ENCODE peak calls at places on chromosomes 16 and 17, in nine cellular contexts. U, O, T, J, V, X, Y, L and R are unnamed samples.

GRCh38 chr17:77613181-77613580 is 345.3 kb upstream of the TNRC6C start:
- DNase-seq in Y (no peak), L (no peak), X (no peak), U (no peak), T (no peak), V (no peak), J (no peak), O (no peak), R (no peak)

GRCh38 chr17:78618264-78619066 is 41.3 kb upstream of the DNAH17 start:
- DNase-seq in O (no peak), J (peak), T (peak), V (no peak), U (no peak), X (no peak), L (no peak), Y (no peak), R (no peak)

GRCh38 chr16:87077750-87078127 is 239.5 kb downstream of the C16orf95 start:
- DNase-seq in V (no peak), J (no peak), Y (no peak), O (no peak), U (no peak), X (no peak), T (no peak), L (no peak), R (no peak)

GRCh38 chr16:14564881-14565687 is 65.0 kb downstream of the PARN start:
- DNase-seq in L (no peak), T (no peak), V (peak), J (no peak), O (peak), Y (peak), U (no peak), X (no peak), R (no peak)

GRCh38 chr17:79154446-79154845 is 79.8 kb downstream of the ENGASE start:
- DNase-seq in U (peak), T (no peak), J (peak), V (no peak), Y (no peak), L (no peak), O (no peak), X (peak), R (no peak)

GRCh38 chr16:30721606-30722005 is 22.6 kb downstream of the SRCAP start:
- DNase-seq in V (peak), O (no peak), Y (no peak), L (no peak), T (no peak), U (no peak), J (no peak), X (no peak), R (no peak)

GRCh38 chr17:77810536-77810935 is 148.0 kb upstream of the TNRC6C start:
- DNase-seq in Y (no peak), J (peak), L (no peak), T (no peak), X (no peak), U (no peak), V (peak), O (no peak), R (no peak)

GRCh38 chr17:1779571-1780074 is 17.8 kb downstream of the SERPINF1 start:
- DNase-seq in X (peak), Y (no peak), U (no peak), L (no peak), J (peak), V (peak), T (no peak), O (peak), R (no peak)

GRCh38 chr17:57531648-57532486 is 213.2 kb downstream of the CCDC182 start:
- DNase-seq in Y (no peak), T (no peak), X (no peak), L (no peak), J (no peak), U (no peak), O (no peak), V (no peak), R (no peak)

GRCh38 chr16:87541882-87542234 is 49.0 kb upstream of the ZCCHC14 start:
- DNase-seq in U (no peak), Y (no peak), T (no peak), X (no peak), J (peak), V (no peak), O (no peak), L (no peak), R (peak)

GRCh38 chr17:7405413-7405881 is 1.6 kb upstream of the TMEM256 start:
- DNase-seq in X (no peak), J (no peak), L (peak), U (no peak), Y (no peak), V (no peak), T (no peak), O (peak), R (no peak)

GRCh38 chr16:49019081-49019633 is 262.5 kb downstream of the CBLN1 start:
- DNase-seq in T (no peak), V (peak), L (peak), Y (no peak), O (no peak), J (no peak), U (no peak), X (no peak), R (no peak)

GRCh38 chr16:78297066-78297666 is 197.7 kb downstream of the WWOX start:
- DNase-seq in X (no peak), Y (no peak), J (no peak), U (no peak), T (no peak), L (no peak), V (no peak), O (peak), R (no peak)

GRCh38 chr17:61486135-61487120 is 34.2 kb downstream of the TBX4 start:
- DNase-seq in O (no peak), V (no peak), U (no peak), X (peak), Y (no peak), T (no peak), L (peak), J (no peak), R (no peak)

GRCh38 chr17:61862105-61862574 is 1.2 kb downstream of the BRIP1 start:
- DNase-seq in L (no peak), T (no peak), V (peak), J (no peak), U (no peak), Y (no peak), X (no peak), O (no peak), R (no peak)

GRCh38 chr16:85329059-85329812 is 217.0 kb upstream of the CIBAR2 start:
- DNase-seq in O (peak), V (peak), X (peak), Y (no peak), J (no peak), L (peak), T (peak), U (no peak), R (no peak)

GRCh38 chr17:52524238-52524637 is 365.7 kb upstream of the CA10 start:
- DNase-seq in Y (no peak), V (no peak), L (no peak), X (no peak), U (no peak), J (no peak), O (no peak), T (no peak), R (no peak)

GRCh38 chr17:14471052-14471451 is 170.2 kb downstream of the HS3ST3B1 start:
- DNase-seq in L (no peak), T (no peak), X (no peak), V (peak), U (no peak), J (no peak), O (peak), Y (peak), R (no peak)

GRCh38 chr17:82213251-82214011 is 789 bp upstream of the CCDC57 start:
- DNase-seq in T (peak), L (peak), Y (peak), O (peak), V (peak), J (no peak), X (no peak), U (no peak), R (peak)

GRCh38 chr17:64202683-64203430 is 60.2 kb downstream of the TEX2 start:
- DNase-seq in J (no peak), V (peak), Y (no peak), L (peak), U (no peak), O (no peak), X (no peak), T (no peak), R (no peak)

DNA sequence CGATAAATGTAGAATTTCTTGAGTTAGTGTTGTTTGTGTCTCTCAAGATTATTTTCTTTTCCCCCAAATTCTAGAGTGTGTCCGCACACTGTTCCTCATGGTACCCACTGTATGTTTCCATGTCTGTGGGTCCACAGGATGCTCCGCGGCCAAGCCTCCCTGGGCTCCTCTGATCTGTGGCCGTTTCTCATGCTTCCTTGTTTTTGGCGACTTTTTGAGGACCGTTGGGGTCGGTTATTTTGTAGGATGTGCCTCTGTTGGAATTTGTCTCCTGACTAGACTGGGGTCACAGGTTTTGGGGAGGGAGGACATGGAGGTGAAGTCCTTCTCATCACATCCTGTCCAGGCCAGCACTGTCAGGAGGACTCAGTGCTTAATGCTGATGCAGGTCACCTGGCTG is 140.0 kb downstream of the LAT start:
- DNase-seq in V (no peak), Y (no peak), T (no peak), U (no peak), O (no peak), L (no peak), J (no peak), X (no peak), R (no peak)
- H3K27ac ChIP-seq in V (no peak), Y (no peak), T (no peak), U (no peak), O (no peak), L (no peak), J (no peak), X (no peak), R (no peak)

DNA sequence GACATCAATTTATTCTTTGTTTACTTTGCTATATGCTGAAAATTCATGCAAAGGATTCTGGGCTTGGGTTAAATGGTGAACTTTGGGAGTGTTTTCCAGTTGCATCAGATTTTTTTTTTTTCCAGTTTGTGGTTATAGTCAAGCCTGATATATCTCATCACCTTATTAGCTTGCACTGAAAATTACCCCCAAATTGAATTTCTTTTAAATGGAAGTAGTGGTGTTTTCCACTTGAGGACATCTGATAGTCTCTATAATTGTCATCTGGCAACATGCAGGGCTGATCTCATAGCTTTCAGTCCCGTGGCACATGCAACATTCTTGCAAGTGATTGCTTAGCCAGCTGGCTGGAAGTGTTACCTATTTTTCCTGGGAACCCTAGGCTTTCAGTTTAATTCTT is 4.7 kb upstream of the KRTAP3-1 start:
- DNase-seq in J (no peak), Y (no peak), L (no peak), O (peak), V (peak), T (no peak), U (no peak), X (no peak), R (no peak)
- H3K27ac ChIP-seq in J (no peak), Y (no peak), L (no peak), O (no peak), V (no peak), T (no peak), U (no peak), X (no peak), R (no peak)

GRCh38 chr17:17117923-17118322 is 75.7 kb downstream of the MPRIP start:
- DNase-seq in J (peak), Y (no peak), X (no peak), T (no peak), U (no peak), L (no peak), V (no peak), O (no peak), R (no peak)
- H3K27ac ChIP-seq in J (peak), Y (no peak), X (peak), T (no peak), U (no peak), L (no peak), V (no peak), O (no peak), R (peak)

GRCh38 chr17:39365252-39365651 is 36.2 kb downstream of the FBXL20 start:
- DNase-seq in L (no peak), T (no peak), X (no peak), V (peak), Y (no peak), J (no peak), O (no peak), U (no peak), R (no peak)
- H3K27ac ChIP-seq in L (no peak), T (no peak), X (peak), V (no peak), Y (no peak), J (peak), O (peak), U (peak), R (no peak)

GRCh38 chr17:3911271-3912053 is 4.8 kb downstream of the P2RX1 start:
- DNase-seq in Y (no peak), V (no peak), X (no peak), O (no peak), L (no peak), T (no peak), U (no peak), J (peak), R (peak)
- H3K27ac ChIP-seq in Y (no peak), V (no peak), X (no peak), O (no peak), L (no peak), T (peak), U (no peak), J (no peak), R (no peak)

DNA sequence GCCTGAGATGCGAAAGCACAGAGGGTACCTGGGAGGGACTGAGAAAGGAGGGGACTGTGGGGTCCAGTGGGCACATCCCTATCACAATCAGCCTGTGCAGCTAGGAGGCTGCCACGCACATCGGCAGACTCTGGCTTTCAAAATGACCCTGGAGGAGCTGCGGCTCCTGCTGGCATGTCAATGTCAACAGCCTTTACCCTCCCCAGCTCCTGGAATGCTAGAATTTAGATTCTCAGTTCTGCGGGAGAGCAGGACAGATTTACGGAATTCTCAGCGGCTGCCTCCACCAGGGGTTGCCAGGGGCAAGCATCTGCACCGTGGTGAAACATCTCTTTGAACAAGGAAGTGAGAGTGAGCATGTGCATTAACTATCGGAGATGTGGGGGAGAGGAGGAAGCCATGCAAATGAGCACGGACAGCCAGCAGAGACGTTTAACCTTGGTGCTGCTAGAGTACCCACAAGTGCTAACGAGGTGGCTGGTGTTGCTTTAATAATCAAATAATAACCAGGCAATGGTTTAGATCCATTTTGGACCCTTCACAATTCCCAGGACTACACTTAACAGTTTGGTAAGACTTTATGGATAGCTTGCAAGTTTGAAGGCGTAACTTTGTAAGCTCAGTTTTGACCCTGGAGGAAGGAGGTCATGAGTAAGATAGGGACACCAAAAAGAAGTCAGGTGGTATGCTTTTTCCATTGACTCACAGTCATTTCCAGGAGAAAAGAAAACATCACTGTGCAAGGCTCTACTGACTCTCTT is 54.1 kb downstream of the XYLT1 start:
- DNase-seq in V (peak), Y (no peak), J (peak), L (no peak), T (no peak), X (no peak), U (peak), O (peak), R (peak)
- H3K27ac ChIP-seq in V (no peak), Y (no peak), J (no peak), L (no peak), T (peak), X (peak), U (peak), O (no peak), R (peak)

DNA sequence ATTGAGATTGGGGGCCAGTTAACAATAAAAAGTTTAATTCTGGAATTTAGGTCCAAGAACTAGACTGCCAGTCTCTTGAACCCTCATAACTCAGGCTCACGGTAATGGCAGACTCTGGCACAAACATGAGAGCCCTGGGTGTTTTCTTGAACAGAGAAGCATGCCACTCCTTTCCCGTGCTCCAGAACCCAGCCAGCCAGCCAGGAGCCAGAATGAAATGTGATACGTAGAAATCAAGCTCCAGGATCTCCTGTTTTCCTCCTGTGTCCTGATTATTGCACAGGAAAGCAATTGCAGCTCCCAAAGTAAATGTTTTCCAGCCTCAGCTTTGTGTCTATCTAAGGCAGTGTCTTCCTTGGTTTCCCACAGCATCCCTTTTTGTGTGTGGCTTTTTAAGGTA is 46.2 kb upstream of the NOL11 start:
- DNase-seq in O (no peak), V (peak), J (no peak), U (no peak), T (no peak), L (no peak), Y (no peak), X (peak), R (no peak)
- H3K27ac ChIP-seq in O (no peak), V (no peak), J (no peak), U (no peak), T (no peak), L (no peak), Y (no peak), X (no peak), R (no peak)

GRCh38 chr16:55265926-55266325 is 58.1 kb upstream of the IRX6 start:
- DNase-seq in T (no peak), Y (no peak), U (no peak), V (no peak), L (no peak), X (no peak), O (no peak), J (no peak), R (no peak)

GRCh38 chr16:55261301-55261700 is 62.7 kb upstream of the IRX6 start:
- DNase-seq in O (no peak), U (no peak), T (no peak), L (no peak), X (no peak), J (no peak), Y (no peak), V (no peak), R (no peak)

GRCh38 chr16:55263271-55264250 is 60.4 kb upstream of the IRX6 start:
- DNase-seq in X (no peak), V (no peak), Y (no peak), O (no peak), U (no peak), L (no peak), J (peak), T (no peak), R (no peak)

GRCh38 chr16:55264949-55265348 is 59.1 kb upstream of the IRX6 start:
- DNase-seq in Y (no peak), X (no peak), L (no peak), O (no peak), U (no peak), V (no peak), T (no peak), J (no peak), R (no peak)
- H3K27ac ChIP-seq in Y (no peak), X (no peak), L (no peak), O (no peak), U (no peak), V (no peak), T (no peak), J (no peak), R (no peak)